ENCODE peak calls at places on chromosomes 12 and 14, in four cellular contexts. One of them, this sample, is unnamed.

GRCh38 chr12:100706029-100706428 is 88.5 kb upstream of the ANO4 start:
- DNase-seq in KG1: no peak
- DNase-seq in stimulated activated CD8-positive, alpha-beta memory T cell treated with anti-CD3 and anti-CD28 coated beads, Interleukin-4, amount 100 ng/mL, for 1 hour: no peak
- DNase-seq in breast epithelium: no peak
- DNase-seq in this sample: no peak

GRCh38 chr12:52205584-52206308 is 13.9 kb upstream of the KRT80 start:
- DNase-seq in KG1: no peak
- DNase-seq in stimulated activated CD8-positive, alpha-beta memory T cell treated with anti-CD3 and anti-CD28 coated beads, Interleukin-4, amount 100 ng/mL, for 1 hour: no peak
- DNase-seq in breast epithelium: peak
- DNase-seq in this sample: no peak

GRCh38 chr12:51827925-51828818 is 20.3 kb downstream of the FIGNL2 start:
- DNase-seq in KG1: no peak
- DNase-seq in stimulated activated CD8-positive, alpha-beta memory T cell treated with anti-CD3 and anti-CD28 coated beads, Interleukin-4, amount 100 ng/mL, for 1 hour: no peak
- DNase-seq in breast epithelium: no peak
- DNase-seq in this sample: no peak

GRCh38 chr12:24109381-24110039 is 160.0 kb upstream of the SOX5 start:
- DNase-seq in KG1: no peak
- DNase-seq in stimulated activated CD8-positive, alpha-beta memory T cell treated with anti-CD3 and anti-CD28 coated beads, Interleukin-4, amount 100 ng/mL, for 1 hour: no peak
- DNase-seq in breast epithelium: no peak
- DNase-seq in this sample: peak

GRCh38 chr12:86373813-86374212 is 117.6 kb upstream of the MGAT4C start:
- DNase-seq in KG1: no peak
- DNase-seq in stimulated activated CD8-positive, alpha-beta memory T cell treated with anti-CD3 and anti-CD28 coated beads, Interleukin-4, amount 100 ng/mL, for 1 hour: no peak
- DNase-seq in breast epithelium: no peak
- DNase-seq in this sample: no peak

GRCh38 chr12:15131462-15131861 is 89.8 kb downstream of the RERG start:
- DNase-seq in KG1: no peak
- DNase-seq in stimulated activated CD8-positive, alpha-beta memory T cell treated with anti-CD3 and anti-CD28 coated beads, Interleukin-4, amount 100 ng/mL, for 1 hour: no peak
- DNase-seq in breast epithelium: no peak
- DNase-seq in this sample: no peak

GRCh38 chr12:5257763-5258475 is 174.0 kb upstream of the NTF3 start:
- DNase-seq in KG1: no peak
- DNase-seq in stimulated activated CD8-positive, alpha-beta memory T cell treated with anti-CD3 and anti-CD28 coated beads, Interleukin-4, amount 100 ng/mL, for 1 hour: no peak
- DNase-seq in breast epithelium: no peak
- DNase-seq in this sample: no peak

GRCh38 chr12:96225003-96225855 is 31.1 kb downstream of the ELK3 start:
- DNase-seq in KG1: no peak
- DNase-seq in stimulated activated CD8-positive, alpha-beta memory T cell treated with anti-CD3 and anti-CD28 coated beads, Interleukin-4, amount 100 ng/mL, for 1 hour: no peak
- DNase-seq in breast epithelium: no peak
- DNase-seq in this sample: no peak

GRCh38 chr12:30806989-30807694 is 52.4 kb upstream of the CAPRIN2 start:
- DNase-seq in KG1: no peak
- DNase-seq in stimulated activated CD8-positive, alpha-beta memory T cell treated with anti-CD3 and anti-CD28 coated beads, Interleukin-4, amount 100 ng/mL, for 1 hour: no peak
- DNase-seq in breast epithelium: no peak
- DNase-seq in this sample: peak

GRCh38 chr12:52223411-52224039 is 9.5 kb upstream of the KRT7 start:
- DNase-seq in KG1: no peak
- DNase-seq in stimulated activated CD8-positive, alpha-beta memory T cell treated with anti-CD3 and anti-CD28 coated beads, Interleukin-4, amount 100 ng/mL, for 1 hour: no peak
- DNase-seq in breast epithelium: no peak
- DNase-seq in this sample: no peak

GRCh38 chr14:56817396-56817921 is 7.2 kb upstream of the OTX2 start:
- DNase-seq in KG1: no peak
- DNase-seq in stimulated activated CD8-positive, alpha-beta memory T cell treated with anti-CD3 and anti-CD28 coated beads, Interleukin-4, amount 100 ng/mL, for 1 hour: no peak
- DNase-seq in breast epithelium: no peak
- DNase-seq in this sample: no peak

GRCh38 chr12:1282670-1283361 is 291.8 kb downstream of the ERC1 start:
- DNase-seq in KG1: no peak
- DNase-seq in stimulated activated CD8-positive, alpha-beta memory T cell treated with anti-CD3 and anti-CD28 coated beads, Interleukin-4, amount 100 ng/mL, for 1 hour: no peak
- DNase-seq in breast epithelium: no peak
- DNase-seq in this sample: no peak

GRCh38 chr12:47768323-47768811 is 4.7 kb upstream of the SLC48A1 start:
- DNase-seq in KG1: no peak
- DNase-seq in stimulated activated CD8-positive, alpha-beta memory T cell treated with anti-CD3 and anti-CD28 coated beads, Interleukin-4, amount 100 ng/mL, for 1 hour: no peak
- DNase-seq in breast epithelium: no peak
- DNase-seq in this sample: no peak

GRCh38 chr14:102140027-102140749 is 491 bp downstream of the WDR20 start:
- DNase-seq in KG1: no peak
- DNase-seq in stimulated activated CD8-positive, alpha-beta memory T cell treated with anti-CD3 and anti-CD28 coated beads, Interleukin-4, amount 100 ng/mL, for 1 hour: peak
- DNase-seq in breast epithelium: no peak
- DNase-seq in this sample: no peak

This sample was measured in Kasumi-1.